ENCODE peak calls at places on chromosomes 16 and 17, in eight cellular contexts. F is activated T-cell treated with anti-CD3 and anti-CD28 coated beads, Interleukin-2, amount 50 U/mL, for 24 hours; C is heart right ventricle; A is upper lobe of right lung; P is T-helper 2 cell; V is stimulated activated naive B cell treated with anti-CD40 and anti-IgM and Interleukin-4, amounts not matched to agents 10 μg/mL and 1 μg/mL and 100 μg/mL, for 72 hours; L is GM10248; W is AG08395. S is an unnamed sample.

GRCh38 chr17:56305017-56305416 is 151.7 kb downstream of the ANKFN1 start:
- DNase-seq in L (no peak), W (no peak), C (no peak), A (no peak), V (no peak), P (no peak), F (no peak), S (no peak)

GRCh38 chr17:8122391-8122922 is 1.4 kb downstream of the HES7 start:
- DNase-seq in A (no peak), C (no peak), F (peak), P (no peak), L (no peak), W (peak), V (no peak), S (peak)

GRCh38 chr17:74089869-74090464 is 113.5 kb upstream of the RPL38 start:
- DNase-seq in W (peak), P (no peak), A (peak), F (peak), V (no peak), C (no peak), L (peak), S (peak)

GRCh38 chr17:4536259-4536741 is 18.9 kb downstream of the MYBBP1A start:
- DNase-seq in C (no peak), V (no peak), W (peak), L (no peak), F (peak), P (no peak), A (no peak), S (peak)

GRCh38 chr16:70703041-70703834 is 17.4 kb upstream of the MTSS2 start:
- DNase-seq in L (no peak), P (no peak), F (no peak), V (no peak), W (peak), A (no peak), C (peak), S (peak)

GRCh38 chr16:87661561-87661960 is 59.3 kb downstream of the JPH3 start:
- DNase-seq in F (peak), V (peak), L (peak), W (peak), A (no peak), P (no peak), C (peak), S (peak)

GRCh38 chr17:33260638-33261037 is 32.5 kb downstream of the ASIC2 start:
- DNase-seq in A (no peak), W (no peak), P (no peak), V (no peak), C (no peak), F (no peak), L (no peak), S (no peak)

GRCh38 chr17:75876190-75876937 is 2.0 kb downstream of the TRIM47 start:
- DNase-seq in V (peak), L (peak), C (no peak), A (peak), P (peak), F (peak), W (no peak), S (peak)